ENCODE peak calls at places on chromosomes 6 and 20, in five cellular contexts. B, X, A, L and M are unnamed samples.

GRCh38 chr20:1033751-1034419 is 31.8 kb upstream of the RSPO4 start:
- DNase-seq in B (no peak), X (no peak), A (peak), L (no peak), M (no peak)

GRCh38 chr6:42781811-42782688 is at the start of gene BICRAL:
- DNase-seq in B (no peak), X (peak), A (peak), L (peak), M (peak)

GRCh38 chr6:133291671-133292070 is 50.5 kb downstream of the EYA4 start:
- DNase-seq in B (no peak), X (no peak), A (no peak), L (no peak), M (no peak)

GRCh38 chr6:124480021-124480430 is 482.2 kb upstream of the RNF217 start:
- DNase-seq in B (no peak), X (no peak), A (no peak), L (no peak), M (no peak)

GRCh38 chr20:63876489-63877036 is 11.5 kb downstream of the TPD52L2 start:
- DNase-seq in B (no peak), X (no peak), A (no peak), L (no peak), M (no peak)

GRCh38 chr6:19759117-19759880 is 77.9 kb upstream of the ID4 start:
- DNase-seq in B (no peak), X (no peak), A (no peak), L (no peak), M (no peak)

GRCh38 chr6:145733770-145734169 is 1.6 kb downstream of the EPM2A start:
- DNase-seq in B (no peak), X (no peak), A (peak), L (no peak), M (no peak)

GRCh38 chr6:142551145-142551811 is 249.5 kb downstream of the ADGRG6 start:
- DNase-seq in B (no peak), X (no peak), A (no peak), L (no peak), M (peak)

GRCh38 chr6:49849121-49849907 is 17.0 kb downstream of the CRISP1 start:
- DNase-seq in B (no peak), X (peak), A (peak), L (peak), M (peak)

GRCh38 chr6:123210645-123211044 is 214.6 kb downstream of the CLVS2 start:
- DNase-seq in B (no peak), X (no peak), A (no peak), L (no peak), M (no peak)

GRCh38 chr6:142566628-142567396 is 265.0 kb downstream of the ADGRG6 start:
- DNase-seq in B (peak), X (peak), A (peak), L (peak), M (peak)

GRCh38 chr6:108501559-108501958 is 59.2 kb upstream of the FOXO3 start:
- DNase-seq in B (no peak), X (no peak), A (no peak), L (no peak), M (no peak)

GRCh38 chr6:137163732-137164318 is 9.6 kb downstream of the IL22RA2 start:
- DNase-seq in B (no peak), X (no peak), A (no peak), L (no peak), M (no peak)

DNA sequence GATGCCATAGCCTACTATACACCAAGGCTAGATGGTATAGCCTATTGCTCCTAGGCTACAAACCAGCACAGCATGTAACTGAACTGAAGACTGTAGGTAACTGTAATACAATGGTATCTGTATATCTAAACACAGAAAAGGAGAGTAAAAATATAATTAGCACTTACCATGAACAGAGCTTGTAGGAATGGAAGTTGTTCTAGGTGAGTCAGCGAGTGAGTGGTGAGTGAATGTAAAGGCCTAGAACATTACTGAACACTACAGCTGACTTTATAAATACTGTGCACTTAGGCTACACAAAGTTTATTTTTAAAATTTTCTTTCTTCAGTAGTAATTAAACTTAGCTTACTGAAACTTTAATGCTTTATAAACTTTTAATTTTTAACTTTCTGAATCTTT is 129.5 kb downstream of the BTBD9 start:
- DNase-seq in B (no peak), X (no peak), A (no peak), L (no peak), M (no peak)
- TF ChIP-seq ZBTB33 in B (no peak), X (no peak), A (no peak), L (no peak), M (no peak)

GRCh38 chr20:53078761-53079482 is 106.8 kb downstream of the TSHZ2 start:
- DNase-seq in B (no peak), X (no peak), A (no peak), L (peak), M (no peak)
- H3K27ac ChIP-seq in B (no peak), X (peak), A (no peak), L (no peak), M (no peak)

GRCh38 chr6:109738667-109739066 is 47.6 kb downstream of the FIG4 start:
- DNase-seq in B (no peak), X (no peak), A (no peak), L (no peak), M (no peak)

GRCh38 chr6:109740787-109741186 is 49.7 kb downstream of the FIG4 start:
- DNase-seq in B (no peak), X (no peak), A (no peak), L (no peak), M (no peak)

GRCh38 chr6:109736273-109737031 is 45.4 kb downstream of the FIG4 start:
- DNase-seq in B (no peak), X (no peak), A (no peak), L (no peak), M (no peak)

GRCh38 chr6:109738200-109738599 is 47.1 kb downstream of the FIG4 start:
- DNase-seq in B (no peak), X (no peak), A (no peak), L (no peak), M (no peak)

DNA sequence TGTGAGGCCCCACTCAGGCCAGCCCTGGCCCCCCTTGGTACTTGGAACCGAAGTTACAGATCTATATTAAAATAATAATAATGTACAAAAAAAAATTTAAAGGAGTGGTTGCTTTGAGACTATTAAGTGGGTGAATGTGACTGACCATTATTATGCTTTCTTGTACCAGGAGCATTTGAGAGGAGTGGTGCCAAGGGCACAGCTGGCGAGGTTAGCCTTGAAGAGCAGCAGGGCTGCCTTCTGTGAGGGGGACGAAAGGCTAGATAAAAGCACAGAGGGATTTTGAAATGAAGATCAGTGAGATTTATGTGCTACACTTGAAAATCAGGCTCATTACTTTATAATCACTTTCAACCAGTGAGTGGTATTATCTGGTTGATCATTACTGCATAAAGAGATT is 48.6 kb downstream of the FIG4 start:
- DNase-seq in B (no peak), X (no peak), A (no peak), L (no peak), M (no peak)
- TF ChIP-seq ZBTB33 in B (no peak), X (no peak), A (no peak), L (no peak), M (no peak)

GRCh38 chr6:155327326-155328073 is 13.2 kb upstream of the TFB1M start:
- DNase-seq in B (no peak), X (peak), A (peak), L (peak), M (peak)
- H3K27ac ChIP-seq in B (no peak), X (no peak), A (no peak), L (peak), M (no peak)

DNA sequence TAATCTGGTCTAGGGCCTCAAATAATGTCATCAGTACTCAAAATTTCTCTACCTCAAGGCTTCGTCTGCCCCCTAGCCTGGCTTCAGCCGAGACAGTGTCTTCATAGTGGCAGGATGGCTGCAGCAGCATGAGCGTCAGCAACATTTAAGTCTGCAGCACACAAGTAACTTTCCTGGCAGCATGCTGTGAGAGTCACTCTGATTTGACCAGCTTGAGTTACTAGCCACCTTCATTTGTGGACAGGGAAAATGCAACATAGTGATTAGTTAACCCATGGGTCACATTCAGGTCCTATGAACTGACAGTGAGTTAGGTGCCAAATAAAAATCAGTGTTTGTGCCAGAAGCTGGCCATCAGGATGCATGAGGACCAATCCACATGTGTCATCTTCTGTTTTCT is 209.9 kb upstream of the SLC35B3 start:
- DNase-seq in B (no peak), X (no peak), A (no peak), L (no peak), M (no peak)
- TF ChIP-seq ZBTB33 in B (no peak), X (no peak), A (no peak), L (no peak), M (no peak)